ENCODE peak calls at places on chromosome 5, in eight cellular contexts. N is GM23248, Z is hepatocyte, P is PC-9, O is astrocyte, R is PC-3, T is GM12878, D is neural progenitor cell. S is an unnamed sample.
A peak's percentile ranks its signal among the peaks of the same experiment; 100 is the strongest.

GRCh38 chr5:24643880-24644279 is 898 bp downstream of the CDH10 start:
- DNase-seq in N (no peak), Z (no peak), P (no peak), O (no peak), R (no peak), T (no peak), D (no peak), S (no peak)

GRCh38 chr5:137056676-137057075 is 442.4 kb downstream of the SPOCK1 start:
- DNase-seq in N (no peak), Z (no peak), P (no peak), O (no peak), R (no peak), T (no peak), D (no peak), S (no peak)

GRCh38 chr5:567664-568060 is 43.4 kb upstream of the SLC9A3 start:
- DNase-seq in N (no peak), Z (no peak), P (no peak), O (no peak), R (no peak), T (no peak), D (no peak), S (no peak)

GRCh38 chr5:56259002-56259511 is 25.9 kb upstream of the ANKRD55 start:
- DNase-seq in N (peak; percentile 95), Z (peak; percentile 61), P (peak; percentile 67), O (peak; percentile 96), R (peak; percentile 54), T (peak; percentile 55), D (no peak), S (peak; percentile 91)

GRCh38 chr5:78472469-78473106 is 112.2 kb downstream of the SCAMP1 start:
- DNase-seq in N (peak; percentile 60), Z (no peak), P (no peak), O (peak; percentile 15), R (no peak), T (no peak), D (no peak), S (peak; percentile 18)

GRCh38 chr5:131413605-131414559 is 150.0 kb downstream of the CDC42SE2 start:
- DNase-seq in N (no peak), Z (no peak), P (no peak), O (no peak), R (no peak), T (peak; percentile 45), D (no peak), S (no peak)

GRCh38 chr5:171627936-171628335 is 157.7 kb upstream of the SMIM23 start:
- DNase-seq in N (peak; percentile 15), Z (no peak), P (no peak), O (no peak), R (no peak), T (no peak), D (no peak), S (no peak)

GRCh38 chr5:133147411-133147810 is 95.6 kb downstream of the HSPA4 start:
- DNase-seq in N (no peak), Z (no peak), P (no peak), O (peak; percentile 8), R (no peak), T (no peak), D (no peak), S (no peak)

GRCh38 chr5:39892708-39893107 is 467.9 kb upstream of the DAB2 start:
- DNase-seq in N (peak; percentile 45), Z (no peak), P (no peak), O (no peak), R (peak; percentile 60), T (no peak), D (no peak), S (peak; percentile 50)

GRCh38 chr5:140342287-140342686 is 4.1 kb downstream of the HBEGF start:
- DNase-seq in N (no peak), Z (no peak), P (no peak), O (no peak), R (no peak), T (peak; percentile 60), D (no peak), S (no peak)

DNA sequence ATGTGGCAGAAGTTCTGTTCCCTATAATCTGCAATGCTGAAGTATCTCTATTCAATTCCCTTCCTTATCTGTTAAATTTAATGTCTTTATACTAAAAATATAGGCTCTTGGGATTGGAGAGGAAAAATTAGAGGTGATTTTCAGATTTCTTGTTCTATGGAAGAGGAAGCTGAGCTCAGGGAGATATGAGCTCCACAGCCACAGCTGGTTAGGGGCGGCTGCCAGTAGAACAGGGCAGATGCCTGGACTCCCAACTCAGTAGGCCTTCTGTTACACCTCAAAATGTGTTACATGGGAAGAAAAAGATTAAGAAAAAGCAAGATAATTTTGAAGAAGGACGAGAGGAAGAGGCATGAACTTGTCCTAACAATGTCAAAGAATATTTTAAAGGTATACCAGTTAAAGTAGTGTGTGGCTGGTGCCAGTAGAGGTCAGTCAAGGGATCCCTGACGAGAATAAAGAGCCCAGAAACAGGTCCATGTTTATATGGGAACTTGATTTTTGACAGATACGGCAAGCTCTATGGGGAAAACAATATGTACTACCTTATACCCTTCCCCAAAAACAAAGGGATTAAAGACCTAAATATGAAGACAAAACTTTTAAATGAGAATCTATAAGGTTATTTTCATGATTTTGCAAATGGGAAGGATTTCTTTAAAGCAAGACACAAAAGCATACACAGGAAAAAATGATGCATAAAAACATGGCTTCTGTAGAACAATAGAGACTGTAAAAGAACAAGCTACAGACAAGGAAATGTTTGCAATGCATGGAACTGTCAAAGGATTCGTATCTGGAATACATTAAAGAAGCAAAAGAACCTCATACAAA is 28.7 kb downstream of the DNAJC21 start:
- DNase-seq in N (peak; percentile 68), Z (peak; percentile 54), P (no peak), O (no peak), R (peak; percentile 56), T (no peak), D (peak; percentile 46), S (no peak)
- TF ChIP-seq EZH2 in N (no peak), Z (no peak), P (no peak), O (no peak), R (no peak), T (no peak), D (no peak), S (no peak)

GRCh38 chr5:141427783-141428426 is 2.4 kb upstream of the PCDHGA12 start:
- DNase-seq in N (no peak), Z (no peak), P (no peak), O (no peak), R (no peak), T (no peak), D (no peak), S (no peak)
- H3K9me3 ChIP-seq in N (no peaks in the 10 kb centered on the region), Z (peaks cover 83% of the 10 kb centered on the region), P (peaks cover 3% of the 10 kb centered on the region), O (peaks cover 49% of the 10 kb centered on the region), R (peaks cover 4% of the 10 kb centered on the region), T (peaks cover 23% of the 10 kb centered on the region), D (peaks cover 64% of the 10 kb centered on the region), S (peaks cover 49% of the 10 kb centered on the region)

DNA sequence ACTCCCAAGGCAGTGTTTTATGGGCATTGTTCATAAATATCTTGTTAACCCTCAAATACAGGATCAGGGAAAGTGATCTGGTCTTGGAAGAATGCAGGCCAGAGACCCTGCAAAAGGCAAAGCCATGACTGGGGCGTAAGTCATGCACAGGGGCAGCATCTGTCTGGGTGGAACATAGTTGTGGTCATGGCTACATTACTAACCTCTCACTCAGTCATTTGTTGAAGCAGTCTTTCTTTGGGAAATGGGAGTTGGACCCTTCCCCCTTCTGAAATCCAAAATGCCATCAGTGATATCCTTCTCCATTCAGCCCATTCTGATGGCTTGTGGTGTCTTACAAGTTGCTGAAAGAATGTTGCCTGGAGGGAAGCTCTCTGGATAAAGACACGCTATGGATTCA is 68.1 kb downstream of the GDNF start:
- DNase-seq in N (peak; percentile 96), Z (no peak), P (peak; percentile 71), O (peak; percentile 100), R (peak; percentile 94), T (no peak), D (no peak), S (peak; percentile 94)
- H3K27ac ChIP-seq in N (peak overlapping the region; percentile 82), Z (no peak overlapping the region), P (peak overlapping the region; percentile 20), O (peak overlapping the region; percentile 99), R (peak overlapping the region; percentile 60), T (no peak overlapping the region), D (no peak overlapping the region), S (peak overlapping the region; percentile 55)

DNA sequence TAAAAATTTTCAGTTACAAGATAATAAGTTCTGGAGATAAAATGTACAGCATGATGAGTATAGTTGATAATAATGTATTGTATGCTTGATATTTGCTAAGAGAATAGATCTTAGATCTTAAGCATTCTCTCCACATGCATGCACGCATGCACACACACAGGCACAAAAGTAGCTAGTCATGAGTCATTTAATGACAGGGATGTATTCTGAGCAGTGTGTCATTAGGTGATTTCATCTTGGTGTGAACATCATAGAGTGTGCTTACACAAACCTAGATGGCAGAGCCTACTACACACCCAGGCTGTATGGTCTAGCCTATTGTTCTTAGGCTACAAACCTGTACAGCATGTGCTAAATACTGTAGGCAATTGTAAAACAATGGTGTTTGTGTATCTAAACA is 124.2 kb downstream of the PTTG1 start:
- DNase-seq in N (no peak), Z (no peak), P (no peak), O (no peak), R (no peak), T (no peak), D (no peak), S (peak; percentile 58)
- TF ChIP-seq EZH2 in N (no peak), Z (no peak), P (no peak), O (no peak), R (no peak), T (no peak), D (no peak), S (no peak)

DNA sequence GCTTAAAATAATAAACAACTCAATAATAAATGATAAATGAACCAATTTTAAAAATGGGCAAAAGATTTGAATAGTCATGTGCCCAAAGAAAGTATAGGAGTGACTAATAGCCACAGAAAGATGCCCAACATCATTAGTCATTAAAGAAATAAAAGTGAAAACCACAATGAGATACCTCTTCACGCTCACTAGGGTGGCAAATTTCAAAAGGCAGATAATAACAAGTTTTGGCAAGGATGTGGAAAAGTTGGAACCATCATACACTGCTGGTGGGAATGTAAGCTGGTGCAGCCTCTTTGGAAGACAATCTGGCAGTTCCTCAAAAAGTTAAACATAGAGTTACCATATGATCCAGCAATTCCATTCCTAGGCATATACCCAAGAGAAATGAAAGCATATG is 1819.8 kb downstream of the MAT2B start:
- DNase-seq in N (no peak), Z (no peak), P (no peak), O (peak; percentile 73), R (peak; percentile 54), T (no peak), D (no peak), S (peak; percentile 88)
- H3K9me3 ChIP-seq in N (no peaks in the 10 kb centered on the region), Z (no peaks in the 10 kb centered on the region), P (no peaks in the 10 kb centered on the region), O (no peaks in the 10 kb centered on the region), R (no peaks in the 10 kb centered on the region), T (no peaks in the 10 kb centered on the region), D (no peaks in the 10 kb centered on the region), S (peaks cover 4% of the 10 kb centered on the region)

GRCh38 chr5:173028811-173029327 is 27.3 kb upstream of the CREBRF start:
- DNase-seq in N (no peak), Z (no peak), P (no peak), O (peak; percentile 41), R (no peak), T (no peak), D (no peak), S (no peak)

GRCh38 chr5:173027905-173028304 is 28.2 kb upstream of the CREBRF start:
- DNase-seq in N (no peak), Z (no peak), P (no peak), O (no peak), R (no peak), T (no peak), D (no peak), S (no peak)

GRCh38 chr5:173020643-173021042 is 35.5 kb upstream of the CREBRF start:
- DNase-seq in N (no peak), Z (no peak), P (no peak), O (peak; percentile 30), R (no peak), T (no peak), D (no peak), S (no peak)

GRCh38 chr5:173029499-173029921 is 26.6 kb upstream of the CREBRF start:
- DNase-seq in N (no peak), Z (no peak), P (no peak), O (no peak), R (no peak), T (no peak), D (no peak), S (no peak)

GRCh38 chr5:173025651-173026050 is 30.5 kb upstream of the CREBRF start:
- DNase-seq in N (no peak), Z (no peak), P (no peak), O (peak; percentile 33), R (no peak), T (no peak), D (no peak), S (no peak)
- H3K27ac ChIP-seq in N (no peak overlapping the region), Z (no peak overlapping the region), P (no peak overlapping the region), O (no peak overlapping the region), R (no peak overlapping the region), T (no peak overlapping the region), D (no peak overlapping the region), S (no peak overlapping the region)

S was measured in mammary epithelial cell.